ENCODE peak calls at places on chromosomes 16 and 17, in six cellular contexts. I is fibroblast of pulmonary artery, Y is AG10803, K is ovary, X is AG09319, T is uterus. C is an unnamed sample.

GRCh38 chr16:25256821-25257503 is 683 bp downstream of the ZKSCAN2 start:
- DNase-seq in I (peak), Y (peak), K (no peak), X (no peak), T (no peak), C (no peak)

GRCh38 chr16:65967376-65967775 is 399.1 kb upstream of the CDH5 start:
- DNase-seq in I (no peak), Y (peak), K (peak), X (no peak), T (no peak), C (no peak)

GRCh38 chr16:87918866-87919680 is 17.3 kb downstream of the CA5A start:
- DNase-seq in I (no peak), Y (peak), K (peak), X (peak), T (peak), C (no peak)

GRCh38 chr16:24771779-24772157 is 42.3 kb downstream of the TNRC6A start:
- DNase-seq in I (peak), Y (no peak), K (no peak), X (no peak), T (no peak), C (no peak)

GRCh38 chr16:29743827-29744531 is 1.8 kb downstream of the C16orf54 start:
- DNase-seq in I (no peak), Y (no peak), K (no peak), X (no peak), T (no peak), C (no peak)

GRCh38 chr16:49590166-49590871 is 216.7 kb downstream of the C16orf78 start:
- DNase-seq in I (no peak), Y (no peak), K (no peak), X (no peak), T (peak), C (no peak)

GRCh38 chr17:31564883-31565297 is 173.4 kb downstream of the RAB11FIP4 start:
- DNase-seq in I (peak), Y (peak), K (no peak), X (no peak), T (peak), C (no peak)

GRCh38 chr16:84228321-84228838 is 11.4 kb downstream of the KCNG4 start:
- DNase-seq in I (peak), Y (peak), K (peak), X (peak), T (peak), C (no peak)

GRCh38 chr17:78256705-78257559 is 25.5 kb downstream of the TMEM235 start:
- DNase-seq in I (no peak), Y (no peak), K (peak), X (no peak), T (no peak), C (no peak)

GRCh38 chr17:67746704-67747571 is 29.2 kb downstream of the NOL11 start:
- DNase-seq in I (no peak), Y (no peak), K (no peak), X (no peak), T (no peak), C (no peak)

GRCh38 chr17:43907425-43907981 is at the start of gene MPP2:
- DNase-seq in I (peak), Y (peak), K (peak), X (no peak), T (peak), C (peak)

GRCh38 chr17:2347805-2348685 is 10.7 kb downstream of the SGSM2 start:
- DNase-seq in I (peak), Y (peak), K (peak), X (peak), T (no peak), C (no peak)

GRCh38 chr17:64964796-64965195 is 45.5 kb upstream of the LRRC37A3 start:
- DNase-seq in I (no peak), Y (no peak), K (no peak), X (no peak), T (no peak), C (no peak)

GRCh38 chr17:42518046-42518754 is 17.8 kb upstream of the NAGLU start:
- DNase-seq in I (peak), Y (peak), K (peak), X (peak), T (peak), C (no peak)

GRCh38 chr17:2564876-2565275 is 28.6 kb upstream of the PAFAH1B1 start:
- DNase-seq in I (peak), Y (peak), K (no peak), X (no peak), T (no peak), C (no peak)

GRCh38 chr16:79402356-79402755 is 198.2 kb downstream of the MAF start:
- DNase-seq in I (no peak), Y (no peak), K (no peak), X (no peak), T (no peak), C (no peak)

GRCh38 chr16:88454315-88455057 is 1.4 kb downstream of the ZFPM1 start:
- DNase-seq in I (no peak), Y (no peak), K (peak), X (no peak), T (no peak), C (peak)

GRCh38 chr16:81866820-81867440 is 87.8 kb downstream of the PLCG2 start:
- DNase-seq in I (no peak), Y (no peak), K (peak), X (no peak), T (peak), C (no peak)

GRCh38 chr17:75271955-75272847 is 1.2 kb upstream of the MIF4GD start:
- DNase-seq in I (peak), Y (peak), K (peak), X (no peak), T (no peak), C (no peak)

GRCh38 chr17:1087381-1088241 is 90.7 kb downstream of the TIMM22 start:
- DNase-seq in I (no peak), Y (peak), K (no peak), X (no peak), T (peak), C (no peak)

GRCh38 chr17:83194189-83194565 is 114.8 kb downstream of the METRNL start:
- DNase-seq in I (no peak), Y (no peak), K (peak), X (no peak), T (peak), C (peak)

GRCh38 chr17:53626286-53626685 is 196.4 kb upstream of the KIF2B start:
- DNase-seq in I (peak), Y (peak), K (no peak), X (no peak), T (no peak), C (no peak)

GRCh38 chr16:5003211-5003610 is 30.5 kb downstream of the NAGPA start:
- DNase-seq in I (no peak), Y (no peak), K (no peak), X (no peak), T (no peak), C (no peak)

GRCh38 chr17:39547713-39548478 is 59.8 kb downstream of the NEUROD2 start:
- DNase-seq in I (peak), Y (peak), K (peak), X (no peak), T (peak), C (peak)

GRCh38 chr17:44935116-44935515 is 12.5 kb downstream of the KIF18B start:
- DNase-seq in I (no peak), Y (no peak), K (no peak), X (no peak), T (no peak), C (no peak)

DNA sequence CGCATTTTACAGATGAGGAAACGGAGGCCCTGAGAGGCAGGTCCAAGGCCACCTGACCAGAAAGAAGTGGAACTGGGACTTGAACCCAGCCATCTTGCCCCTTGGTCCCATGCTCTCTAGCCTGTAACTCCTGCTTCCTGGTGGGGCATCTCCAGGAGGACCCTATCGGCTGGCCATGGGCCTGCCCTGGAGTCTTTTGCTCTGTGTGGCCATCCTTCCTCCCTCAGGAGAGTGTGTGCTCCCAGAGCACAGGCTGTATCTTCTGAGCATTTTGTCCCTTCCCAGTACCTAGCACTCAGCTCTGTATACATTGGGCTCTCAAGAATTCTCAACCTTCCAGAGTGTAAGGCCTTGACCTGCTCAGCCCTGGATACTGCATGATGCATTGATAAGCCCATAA is 28.4 kb upstream of the STH start:
- DNase-seq in I (no peak), Y (no peak), K (no peak), X (no peak), T (no peak), C (no peak)
- TF ChIP-seq CTCF in I (no peak), Y (no peak), K (no peak), X (no peak), T (no peak), C (no peak)

DNA sequence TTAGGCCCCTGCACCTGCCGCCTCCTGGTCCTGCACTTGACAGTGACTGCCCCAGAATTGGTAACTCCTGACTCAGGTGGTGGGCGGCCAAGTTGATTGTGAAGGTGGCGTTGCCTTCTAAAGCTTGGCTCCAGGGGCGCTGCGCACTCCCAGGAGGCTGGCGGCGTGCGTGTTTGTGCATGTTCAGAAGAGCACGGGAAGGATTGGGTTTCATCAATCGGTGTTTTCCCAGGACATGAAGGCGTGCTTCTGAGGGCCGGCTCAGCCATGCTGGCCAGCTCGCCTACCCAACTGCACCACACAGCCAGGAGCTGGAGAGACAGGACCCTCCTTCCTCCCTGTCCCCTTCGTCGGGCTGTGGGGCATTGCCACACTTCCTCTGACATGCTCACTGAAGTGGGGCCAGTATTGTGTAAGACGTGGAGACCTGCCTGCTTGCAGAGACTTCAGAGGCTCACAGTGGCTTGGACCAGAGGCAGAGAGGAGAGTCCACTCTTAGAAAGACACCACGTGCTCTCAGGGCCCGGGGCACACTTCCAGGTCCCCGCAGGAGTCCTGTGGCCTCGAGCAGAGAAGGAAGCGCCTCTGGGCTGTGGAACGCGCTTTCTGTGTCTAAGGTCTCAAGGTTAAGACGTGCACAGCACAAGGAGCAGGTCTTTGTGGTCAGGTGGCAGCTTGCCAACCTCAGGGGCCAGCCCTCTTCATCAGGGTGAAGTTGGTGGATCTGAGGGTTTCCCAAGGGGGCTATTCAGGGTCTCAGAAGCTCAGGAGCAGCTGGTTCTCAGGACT is 2.8 kb downstream of the RAB40C start:
- DNase-seq in I (peak), Y (peak), K (no peak), X (no peak), T (no peak), C (no peak)
- TF ChIP-seq CTCF in I (no peak), Y (no peak), K (no peak), X (no peak), T (no peak), C (no peak)

GRCh38 chr17:79402275-79402674 is 208.6 kb downstream of the RBFOX3 start:
- DNase-seq in I (no peak), Y (no peak), K (no peak), X (no peak), T (no peak), C (no peak)
- TF ChIP-seq CTCF in I (no peak), Y (no peak), K (no peak), X (no peak), T (no peak), C (no peak)

GRCh38 chr17:55271223-55271571 is 6.4 kb downstream of the HLF start:
- DNase-seq in I (no peak), Y (no peak), K (no peak), X (no peak), T (no peak), C (no peak)
- TF ChIP-seq CTCF in I (no peak), Y (no peak), K (no peak), X (no peak), T (no peak), C (no peak)

GRCh38 chr16:51722467-51722866 is 571.4 kb upstream of the SALL1 start:
- DNase-seq in I (no peak), Y (no peak), K (no peak), X (no peak), T (no peak), C (no peak)
- TF ChIP-seq CTCF in I (no peak), Y (no peak), K (no peak), X (no peak), T (no peak), C (no peak)

GRCh38 chr16:3101018-3101840 is 2.1 kb upstream of the ZSCAN10 start:
- DNase-seq in I (peak), Y (peak), K (no peak), X (no peak), T (no peak), C (no peak)
- TF ChIP-seq CTCF in I (peak), Y (peak), K (no peak), X (peak), T (no peak), C (no peak)

GRCh38 chr17:17172990-17173389 is 33.1 kb downstream of the PLD6 start:
- DNase-seq in I (no peak), Y (no peak), K (no peak), X (no peak), T (no peak), C (no peak)

GRCh38 chr17:17171186-17171585 is 34.9 kb downstream of the PLD6 start:
- DNase-seq in I (no peak), Y (no peak), K (no peak), X (no peak), T (no peak), C (no peak)

GRCh38 chr17:17173921-17174320 is 32.2 kb downstream of the PLD6 start:
- DNase-seq in I (no peak), Y (no peak), K (no peak), X (no peak), T (no peak), C (no peak)

GRCh38 chr17:17170346-17170976 is 35.7 kb downstream of the PLD6 start:
- DNase-seq in I (no peak), Y (peak), K (no peak), X (peak), T (no peak), C (no peak)

DNA sequence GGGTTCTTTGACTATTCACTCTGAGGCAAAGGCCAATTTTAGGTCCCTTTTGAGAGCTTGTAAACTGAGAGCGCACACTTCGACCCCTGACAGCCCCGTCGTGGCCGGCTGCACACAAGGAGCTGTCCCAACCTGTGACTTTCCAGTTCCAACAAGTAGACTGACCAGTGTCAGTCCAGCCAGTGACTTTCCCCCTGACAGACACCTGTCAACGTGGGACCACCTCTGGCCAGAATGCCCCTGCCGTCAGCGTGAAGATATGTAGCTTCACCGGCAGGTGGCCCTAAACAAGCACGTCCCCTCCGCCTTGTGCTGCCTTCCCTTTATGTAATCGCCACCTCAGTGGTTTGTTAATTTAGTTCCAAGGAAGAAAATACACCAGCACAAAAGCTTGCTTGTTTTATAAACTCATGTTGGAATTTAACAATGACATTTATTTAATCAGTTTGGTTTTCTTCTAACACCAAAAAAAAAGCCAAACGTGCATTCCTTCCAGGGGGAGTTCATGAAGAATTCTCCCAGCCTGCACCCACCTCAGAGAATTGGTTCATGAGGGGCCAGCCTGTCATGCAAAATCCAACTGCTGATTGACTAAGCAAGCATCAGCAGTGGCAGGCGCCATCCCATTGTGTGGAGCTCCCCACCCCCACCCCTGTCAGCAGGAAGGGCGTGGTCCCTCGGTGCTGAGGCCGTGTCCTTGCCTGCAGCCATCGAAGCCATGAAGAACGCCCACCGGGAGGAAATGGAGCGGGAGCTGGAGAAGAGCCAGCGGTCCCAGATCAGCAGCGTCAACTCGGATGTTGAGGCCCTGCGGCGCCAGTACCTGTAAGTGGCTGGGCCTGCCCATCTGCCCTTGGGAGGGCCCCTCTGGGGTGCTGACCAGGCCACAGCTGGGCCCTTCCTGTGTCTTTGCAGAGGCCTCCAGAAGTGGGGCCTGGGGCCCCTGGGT is 33.9 kb downstream of the PLD6 start:
- DNase-seq in I (no peak), Y (no peak), K (no peak), X (no peak), T (peak), C (no peak)
- TF ChIP-seq CTCF in I (no peak), Y (no peak), K (no peak), X (no peak), T (no peak), C (no peak)

GRCh38 chr16:67846320-67847063 is at the start of gene NUTF2:
- DNase-seq in I (peak), Y (peak), K (peak), X (peak), T (peak), C (peak)
- TF ChIP-seq CTCF in I (no peak), Y (no peak), K (no peak), X (no peak), T (peak), C (no peak)